ENCODE peak calls at places on chromosomes 13 and 19, in five cellular contexts. X, B, O, L and Z are unnamed samples.

GRCh38 chr13:24195626-24196025 is 35.1 kb downstream of the SPATA13 start:
- DNase-seq in X (no peak), B (no peak), O (no peak), L (no peak), Z (no peak)

GRCh38 chr13:101624981-101625380 is 172.5 kb downstream of the ITGBL1 start:
- DNase-seq in X (no peak), B (no peak), O (no peak), L (no peak), Z (no peak)

GRCh38 chr13:43110036-43110435 is 86.7 kb downstream of the DNAJC15 start:
- DNase-seq in X (no peak), B (no peak), O (no peak), L (no peak), Z (no peak)

GRCh38 chr13:21033224-21033855 is 28.0 kb downstream of the LATS2 start:
- DNase-seq in X (no peak), B (peak), O (no peak), L (no peak), Z (peak)

GRCh38 chr13:74629985-74630384 is 495.8 kb upstream of the KLF12 start:
- DNase-seq in X (no peak), B (no peak), O (no peak), L (no peak), Z (no peak)

GRCh38 chr19:50794778-50795664 is 4.8 kb downstream of the ACP4 start:
- DNase-seq in X (no peak), B (no peak), O (peak), L (peak), Z (peak)

GRCh38 chr13:42486711-42487198 is 87.2 kb upstream of the TNFSF11 start:
- DNase-seq in X (no peak), B (no peak), O (no peak), L (peak), Z (peak)

GRCh38 chr13:29436291-29436690 is 159.2 kb downstream of the SLC7A1 start:
- DNase-seq in X (no peak), B (no peak), O (no peak), L (peak), Z (peak)

GRCh38 chr13:78147905-78148304 is 229.3 kb upstream of the EDNRB start:
- DNase-seq in X (no peak), B (no peak), O (no peak), L (peak), Z (peak)

GRCh38 chr13:33275916-33276315 is 9.6 kb downstream of the STARD13 start:
- DNase-seq in X (no peak), B (no peak), O (no peak), L (no peak), Z (no peak)

GRCh38 chr19:10388957-10389356 is 8.6 kb upstream of the TYK2 start:
- DNase-seq in X (peak), B (peak), O (peak), L (peak), Z (peak)

GRCh38 chr19:18780631-18781030 is 10.5 kb downstream of the COMP start:
- DNase-seq in X (no peak), B (no peak), O (no peak), L (no peak), Z (no peak)

GRCh38 chr13:51958217-51958547 is 53.1 kb downstream of the ATP7B start:
- DNase-seq in X (no peak), B (no peak), O (no peak), L (no peak), Z (no peak)

GRCh38 chr19:3190921-3191805 is 5.4 kb downstream of the NCLN start:
- DNase-seq in X (no peak), B (no peak), O (no peak), L (no peak), Z (no peak)

GRCh38 chr13:71218960-71219359 is 648.0 kb downstream of the DACH1 start:
- DNase-seq in X (no peak), B (no peak), O (peak), L (peak), Z (peak)

GRCh38 chr13:64239372-64239771 is 2823.7 kb upstream of the PCDH20 start:
- DNase-seq in X (no peak), B (no peak), O (no peak), L (peak), Z (no peak)

GRCh38 chr13:44780586-44781280 is 204.6 kb upstream of the TSC22D1 start:
- DNase-seq in X (no peak), B (peak), O (no peak), L (no peak), Z (no peak)

GRCh38 chr13:105665284-105665683 is 870.2 kb downstream of the EFNB2 start:
- DNase-seq in X (no peak), B (no peak), O (no peak), L (peak), Z (peak)

GRCh38 chr19:43620061-43621001 is 902 bp upstream of the ZNF428 start:
- DNase-seq in X (no peak), B (no peak), O (no peak), L (no peak), Z (no peak)

GRCh38 chr13:30865131-30866009 is 40.7 kb upstream of the MEDAG start:
- DNase-seq in X (peak), B (peak), O (peak), L (peak), Z (peak)

GRCh38 chr19:28686741-28687140 is 526.2 kb downstream of the UQCRFS1 start:
- DNase-seq in X (no peak), B (no peak), O (no peak), L (no peak), Z (no peak)

GRCh38 chr13:59409211-59409610 is 754.5 kb downstream of the DIAPH3 start:
- DNase-seq in X (no peak), B (no peak), O (no peak), L (no peak), Z (no peak)

GRCh38 chr13:85549819-85550218 is 249.4 kb downstream of the SLITRK6 start:
- DNase-seq in X (no peak), B (no peak), O (no peak), L (no peak), Z (no peak)

GRCh38 chr19:46783670-46784069 is 4.7 kb downstream of the SLC1A5 start:
- DNase-seq in X (no peak), B (no peak), O (no peak), L (no peak), Z (peak)

GRCh38 chr19:956747-957451 is 27.2 kb upstream of the WDR18 start:
- DNase-seq in X (no peak), B (no peak), O (no peak), L (peak), Z (no peak)

GRCh38 chr19:1621021-1621420 is 15.8 kb upstream of the UQCR11 start:
- DNase-seq in X (no peak), B (no peak), O (no peak), L (no peak), Z (no peak)

GRCh38 chr19:49809155-49809986 is 3.7 kb downstream of the FUZ start:
- DNase-seq in X (no peak), B (peak), O (no peak), L (peak), Z (no peak)

GRCh38 chr13:41554626-41555386 is 97.5 kb downstream of the RGCC start:
- DNase-seq in X (peak), B (no peak), O (peak), L (peak), Z (no peak)

GRCh38 chr19:310781-311496 is 19.7 kb upstream of the PLPP2 start:
- DNase-seq in X (no peak), B (peak), O (no peak), L (no peak), Z (no peak)

GRCh38 chr13:111926501-111927180 is 140.3 kb upstream of the SOX1 start:
- DNase-seq in X (no peak), B (peak), O (no peak), L (no peak), Z (no peak)

GRCh38 chr19:10334340-10335148 is 1.2 kb upstream of the RAVER1 start:
- DNase-seq in X (no peak), B (peak), O (peak), L (peak), Z (peak)